ENCODE peak calls at places on chromosomes 3 and 15, in eight cellular contexts. W is RWPE1; H is stimulated activated CD8-positive, alpha-beta memory T cell treated with anti-CD3 and anti-CD28 coated beads, Interleukin-7, amount 100 ng/mL, for 1 hour; L is HS-5; D is Peyer's patch; I is progenitor cell of endocrine pancreas; E is heart left ventricle; T is esophagus squamous epithelium. Z is an unnamed sample.

GRCh38 chr15:53130943-53131342 is 340.8 kb upstream of the ONECUT1 start:
- DNase-seq in W (no peak), H (no peak), L (no peak), D (no peak), I (no peak), E (no peak), T (no peak), Z (no peak)

GRCh38 chr3:27675287-27675686 is 46.8 kb downstream of the EOMES start:
- DNase-seq in W (peak), H (no peak), L (no peak), D (no peak), I (no peak), E (no peak), T (no peak), Z (no peak)

GRCh38 chr3:120170223-120170622 is 76.0 kb upstream of the GSK3B start:
- DNase-seq in W (peak), H (no peak), L (peak), D (no peak), I (no peak), E (no peak), T (no peak), Z (no peak)

GRCh38 chr3:71089271-71089670 is 494.3 kb downstream of the FOXP1 start:
- DNase-seq in W (no peak), H (no peak), L (no peak), D (no peak), I (no peak), E (no peak), T (no peak), Z (no peak)

GRCh38 chr3:10594915-10595314 is 89.5 kb upstream of the ATP2B2 start:
- DNase-seq in W (peak), H (peak), L (peak), D (no peak), I (peak), E (peak), T (no peak), Z (peak)

GRCh38 chr15:84949043-84949442 is 32.6 kb upstream of the PDE8A start:
- DNase-seq in W (no peak), H (no peak), L (no peak), D (no peak), I (no peak), E (no peak), T (no peak), Z (no peak)

GRCh38 chr3:113697192-113698090 is 999 bp upstream of the USF3 start:
- DNase-seq in W (peak), H (no peak), L (no peak), D (peak), I (no peak), E (peak), T (no peak), Z (peak)

GRCh38 chr3:148420251-148420650 is 277.5 kb upstream of the AGTR1 start:
- DNase-seq in W (no peak), H (no peak), L (no peak), D (no peak), I (no peak), E (no peak), T (no peak), Z (no peak)

GRCh38 chr3:105786988-105787387 is 81.8 kb downstream of the CBLB start:
- DNase-seq in W (no peak), H (no peak), L (no peak), D (no peak), I (no peak), E (no peak), T (no peak), Z (no peak)

GRCh38 chr3:159616234-159616825 is 372.3 kb upstream of the IL12A start:
- DNase-seq in W (peak), H (no peak), L (no peak), D (no peak), I (no peak), E (peak), T (no peak), Z (peak)

GRCh38 chr3:16329792-16330061 is 64.7 kb downstream of the OXNAD1 start:
- DNase-seq in W (no peak), H (no peak), L (no peak), D (no peak), I (no peak), E (no peak), T (no peak), Z (no peak)

GRCh38 chr15:33834892-33835730 is 133.2 kb upstream of the CHRM5 start:
- DNase-seq in W (no peak), H (no peak), L (no peak), D (no peak), I (no peak), E (no peak), T (no peak), Z (no peak)

GRCh38 chr3:32077260-32078084 is 28.9 kb upstream of the GPD1L start:
- DNase-seq in W (no peak), H (no peak), L (no peak), D (peak), I (no peak), E (no peak), T (no peak), Z (no peak)

GRCh38 chr3:139523166-139523565 is 16.4 kb downstream of the RBP1 start:
- DNase-seq in W (no peak), H (no peak), L (no peak), D (no peak), I (no peak), E (no peak), T (no peak), Z (peak)

GRCh38 chr3:195812366-195812765 is 637 bp upstream of the MUC4 start:
- DNase-seq in W (no peak), H (no peak), L (no peak), D (no peak), I (no peak), E (no peak), T (no peak), Z (no peak)

GRCh38 chr3:185825639-185826481 is 1.0 kb upstream of the IGF2BP2 start:
- DNase-seq in W (peak), H (no peak), L (no peak), D (peak), I (peak), E (peak), T (no peak), Z (no peak)

GRCh38 chr15:90262426-90262825 is 3.0 kb upstream of the NGRN start:
- DNase-seq in W (no peak), H (no peak), L (no peak), D (no peak), I (no peak), E (no peak), T (no peak), Z (no peak)

GRCh38 chr15:59300618-59301139 is 72.0 kb downstream of the MYO1E start:
- DNase-seq in W (no peak), H (no peak), L (no peak), D (peak), I (no peak), E (no peak), T (no peak), Z (no peak)

GRCh38 chr3:178310833-178311380 is 225.3 kb upstream of the KCNMB2 start:
- DNase-seq in W (no peak), H (no peak), L (no peak), D (no peak), I (no peak), E (no peak), T (no peak), Z (no peak)

GRCh38 chr3:25620508-25620907 is 44.2 kb downstream of the TOP2B start:
- DNase-seq in W (no peak), H (no peak), L (no peak), D (no peak), I (no peak), E (no peak), T (no peak), Z (no peak)

GRCh38 chr3:14976317-14976716 is 28.9 kb downstream of the NR2C2 start:
- DNase-seq in W (no peak), H (no peak), L (no peak), D (no peak), I (no peak), E (no peak), T (no peak), Z (no peak)

GRCh38 chr3:148006508-148006907 is 597.3 kb downstream of the ZIC1 start:
- DNase-seq in W (no peak), H (no peak), L (peak), D (no peak), I (no peak), E (no peak), T (no peak), Z (no peak)

GRCh38 chr15:40952301-40952900 is 870 bp upstream of the CHAC1 start:
- DNase-seq in W (no peak), H (no peak), L (no peak), D (no peak), I (no peak), E (no peak), T (no peak), Z (no peak)

GRCh38 chr3:13767030-13767429 is 112.8 kb downstream of the WNT7A start:
- DNase-seq in W (no peak), H (no peak), L (no peak), D (no peak), I (no peak), E (no peak), T (no peak), Z (no peak)

GRCh38 chr15:89649013-89649625 is 6.1 kb downstream of the KIF7 start:
- DNase-seq in W (no peak), H (no peak), L (no peak), D (peak), I (no peak), E (peak), T (no peak), Z (no peak)

GRCh38 chr15:101844916-101845315 is 32.9 kb downstream of the OR4F15 start:
- DNase-seq in W (no peak), H (no peak), L (no peak), D (no peak), I (no peak), E (no peak), T (no peak), Z (no peak)

GRCh38 chr15:70875001-70875782 is 17.0 kb downstream of the THAP10 start:
- DNase-seq in W (no peak), H (no peak), L (no peak), D (no peak), I (no peak), E (no peak), T (no peak), Z (no peak)

GRCh38 chr3:194740859-194741486 is 55.3 kb downstream of the FAM43A start:
- DNase-seq in W (peak), H (no peak), L (peak), D (no peak), I (no peak), E (no peak), T (no peak), Z (no peak)

GRCh38 chr3:105533955-105534354 is 167.2 kb downstream of the ALCAM start:
- DNase-seq in W (no peak), H (no peak), L (no peak), D (no peak), I (no peak), E (no peak), T (no peak), Z (no peak)

GRCh38 chr3:18712713-18713575 is 287.8 kb upstream of the SATB1 start:
- DNase-seq in W (no peak), H (no peak), L (no peak), D (no peak), I (no peak), E (no peak), T (no peak), Z (no peak)

GRCh38 chr3:112730210-112730609 is 89.3 kb upstream of the CCDC80 start:
- DNase-seq in W (no peak), H (no peak), L (no peak), D (no peak), I (no peak), E (no peak), T (no peak), Z (no peak)

GRCh38 chr3:114709102-114709501 is 415.3 kb downstream of the TIGIT start:
- DNase-seq in W (peak), H (no peak), L (no peak), D (no peak), I (no peak), E (no peak), T (no peak), Z (no peak)

GRCh38 chr15:24955549-24955929 is 752 bp downstream of the SNRPN start:
- DNase-seq in W (no peak), H (no peak), L (no peak), D (peak), I (no peak), E (peak), T (no peak), Z (no peak)

GRCh38 chr3:71629289-71630252 is 46.0 kb upstream of the FOXP1 start:
- DNase-seq in W (no peak), H (no peak), L (peak), D (no peak), I (no peak), E (peak), T (no peak), Z (peak)

GRCh38 chr3:136626448-136626847 is 125.7 kb downstream of the STAG1 start:
- DNase-seq in W (no peak), H (no peak), L (no peak), D (no peak), I (no peak), E (no peak), T (no peak), Z (no peak)

GRCh38 chr15:39079296-39079834 is 501.5 kb upstream of the THBS1 start:
- DNase-seq in W (peak), H (no peak), L (peak), D (no peak), I (no peak), E (no peak), T (no peak), Z (no peak)

Z was measured in mucosa of gallbladder.